ENCODE peak calls at places on chromosomes 11 and 22, in nine cellular contexts. Z is Ammon's horn; E is T-helper 2 cell treated with Interferon-gamma antibody and Interleukin-4, amounts not matched to agents 5 μg/mL and 100 μg/mL, for 36 hours; T is NCI-H460; N is activated CD4-positive, alpha-beta T cell treated with anti-CD3 and anti-CD28 coated beads for 48 hours; D is stimulated activated CD8-positive, alpha-beta memory T cell treated with anti-CD3 and anti-CD28 coated beads, Interleukin-4, amount 100 ng/mL, for 1 hour; U is RCC 7860; H is T47D; J is pulmonary artery endothelial cell. R is an unnamed sample.

GRCh38 chr22:26674211-26675190 is 17.1 kb downstream of the MIAT start:
- DNase-seq in Z (no peak), E (peak), T (no peak), N (peak), D (no peak), U (peak), H (no peak), J (no peak), R (no peak)

GRCh38 chr11:86220654-86221053 is 23.9 kb upstream of the EED start:
- DNase-seq in Z (no peak), E (no peak), T (no peak), N (no peak), D (no peak), U (no peak), H (no peak), J (no peak), R (no peak)

GRCh38 chr11:130999086-130999485 is 82.8 kb upstream of the SNX19 start:
- DNase-seq in Z (no peak), E (no peak), T (no peak), N (no peak), D (no peak), U (no peak), H (no peak), J (peak), R (no peak)

GRCh38 chr11:64485077-64485476 is 105.9 kb upstream of the SLC22A12 start:
- DNase-seq in Z (no peak), E (no peak), T (no peak), N (no peak), D (no peak), U (no peak), H (no peak), J (no peak), R (no peak)

GRCh38 chr11:22558638-22559037 is 67.0 kb downstream of the FANCF start:
- DNase-seq in Z (peak), E (no peak), T (no peak), N (no peak), D (no peak), U (no peak), H (no peak), J (no peak), R (no peak)

GRCh38 chr22:29172216-29172615 is 33.5 kb upstream of the EMID1 start:
- DNase-seq in Z (no peak), E (no peak), T (no peak), N (no peak), D (no peak), U (no peak), H (no peak), J (no peak), R (no peak)

GRCh38 chr11:132821027-132821426 is 711.3 kb downstream of the OPCML start:
- DNase-seq in Z (no peak), E (no peak), T (no peak), N (no peak), D (no peak), U (no peak), H (no peak), J (no peak), R (no peak)

GRCh38 chr11:21511835-21512440 is 680.9 kb upstream of the ANO5 start:
- DNase-seq in Z (peak), E (peak), T (peak), N (peak), D (no peak), U (peak), H (peak), J (no peak), R (no peak)

GRCh38 chr11:22832315-22833041 is 2.9 kb upstream of the SVIP start:
- DNase-seq in Z (peak), E (no peak), T (peak), N (peak), D (no peak), U (no peak), H (no peak), J (no peak), R (no peak)

GRCh38 chr11:126809514-126810289 is 190.9 kb downstream of the KIRREL3 start:
- DNase-seq in Z (no peak), E (no peak), T (no peak), N (no peak), D (no peak), U (no peak), H (no peak), J (no peak), R (no peak)

GRCh38 chr11:130829801-130830562 is 86.3 kb downstream of the SNX19 start:
- DNase-seq in Z (no peak), E (no peak), T (no peak), N (no peak), D (no peak), U (no peak), H (no peak), J (no peak), R (no peak)

GRCh38 chr11:67504023-67504949 is 877 bp downstream of the PITPNM1 start:
- DNase-seq in Z (no peak), E (peak), T (peak), N (peak), D (no peak), U (peak), H (no peak), J (no peak), R (no peak)

GRCh38 chr22:46881373-46882118 is 119.1 kb downstream of the TBC1D22A start:
- DNase-seq in Z (no peak), E (no peak), T (no peak), N (peak), D (no peak), U (peak), H (no peak), J (no peak), R (no peak)

GRCh38 chr11:110710520-110711381 is 1.5 kb downstream of the ARHGAP20 start:
- DNase-seq in Z (peak), E (no peak), T (no peak), N (peak), D (no peak), U (no peak), H (peak), J (no peak), R (peak)

GRCh38 chr11:2825261-2825885 is 60.2 kb downstream of the CDKN1C start:
- DNase-seq in Z (no peak), E (no peak), T (no peak), N (no peak), D (no peak), U (no peak), H (no peak), J (no peak), R (no peak)

GRCh38 chr11:35387341-35387982 is 31.9 kb downstream of the SLC1A2 start:
- DNase-seq in Z (no peak), E (no peak), T (no peak), N (no peak), D (no peak), U (no peak), H (no peak), J (no peak), R (no peak)

GRCh38 chr11:8056810-8057463 is 24.1 kb upstream of the TUB start:
- DNase-seq in Z (no peak), E (no peak), T (no peak), N (no peak), D (no peak), U (no peak), H (no peak), J (no peak), R (no peak)

GRCh38 chr11:101288392-101288791 is 158.8 kb upstream of the PGR start:
- DNase-seq in Z (no peak), E (no peak), T (no peak), N (no peak), D (no peak), U (no peak), H (no peak), J (no peak), R (no peak)

GRCh38 chr11:32213223-32213622 is 122.3 kb downstream of the RCN1 start:
- DNase-seq in Z (no peak), E (peak), T (no peak), N (peak), D (no peak), U (peak), H (no peak), J (no peak), R (no peak)

GRCh38 chr11:27754035-27755017 is 54.1 kb upstream of the BDNF start:
- DNase-seq in Z (no peak), E (no peak), T (no peak), N (no peak), D (no peak), U (peak), H (no peak), J (no peak), R (peak)

R was measured in GM06990.